ENCODE peak calls at places on chromosomes 12 and 14, in seven cellular contexts. S is HepG2, I is IMR-90, Q is adrenal gland, R is uterus, T is A549, D is tibial nerve. G is an unnamed sample.

GRCh38 chr12:12889701-12890100 is 1.7 kb upstream of the GPRC5A start:
- DNase-seq in S (no peak), I (no peak), Q (no peak), R (no peak), T (no peak), D (no peak), G (no peak)

GRCh38 chr14:95895720-95896119 is 19.1 kb downstream of the TUNAR start:
- DNase-seq in S (peak; percentile 18), I (no peak), Q (no peak), R (no peak), T (peak; percentile 48), D (no peak), G (no peak)

GRCh38 chr12:14995583-14996425 is 23.0 kb downstream of the PDE6H start:
- DNase-seq in S (peak; percentile 52), I (peak; percentile 79), Q (no peak), R (no peak), T (peak; percentile 81), D (no peak), G (no peak)

GRCh38 chr14:94173471-94173884 is 644 bp upstream of the PPP4R4 start:
- DNase-seq in S (no peak), I (no peak), Q (no peak), R (no peak), T (no peak), D (peak; percentile 13), G (no peak)

GRCh38 chr12:53115891-53116675 is 12.8 kb downstream of the SOAT2 start:
- DNase-seq in S (no peak), I (no peak), Q (no peak), R (no peak), T (no peak), D (no peak), G (no peak)

GRCh38 chr12:107990325-107990724 is 138.8 kb upstream of the WSCD2 start:
- DNase-seq in S (peak; percentile 29), I (no peak), Q (no peak), R (peak; percentile 28), T (peak; percentile 49), D (peak; percentile 12), G (no peak)

GRCh38 chr12:105040476-105040875 is 43.8 kb downstream of the ALDH1L2 start:
- DNase-seq in S (peak; percentile 14), I (no peak), Q (no peak), R (no peak), T (no peak), D (no peak), G (no peak)

GRCh38 chr14:71591929-71592328 is 340.3 kb upstream of the RGS6 start:
- DNase-seq in S (no peak), I (peak; percentile 64), Q (no peak), R (no peak), T (no peak), D (no peak), G (no peak)

GRCh38 chr12:120981407-120981921 is 3.1 kb downstream of the HNF1A start:
- DNase-seq in S (no peak), I (no peak), Q (no peak), R (no peak), T (peak; percentile 87), D (no peak), G (no peak)

GRCh38 chr12:53500119-53500775 is 836 bp upstream of the TARBP2 start:
- DNase-seq in S (peak; percentile 44), I (peak; percentile 65), Q (peak; percentile 89), R (peak; percentile 79), T (peak; percentile 50), D (peak; percentile 91), G (peak; percentile 59)

GRCh38 chr14:100417466-100417865 is 94.3 kb downstream of the SLC25A47 start:
- DNase-seq in S (peak; percentile 55), I (peak; percentile 97), Q (peak; percentile 91), R (peak; percentile 56), T (peak; percentile 88), D (peak; percentile 41), G (no peak)

GRCh38 chr14:69667938-69668336 is 56.5 kb downstream of the SUSD6 start:
- DNase-seq in S (no peak), I (no peak), Q (no peak), R (no peak), T (no peak), D (no peak), G (no peak)

GRCh38 chr14:88030079-88030478 is 25.1 kb downstream of the GPR65 start:
- DNase-seq in S (no peak), I (no peak), Q (peak; percentile 19), R (no peak), T (no peak), D (no peak), G (no peak)

GRCh38 chr12:32897276-32897615 is 669 bp upstream of the PKP2 start:
- DNase-seq in S (no peak), I (no peak), Q (no peak), R (no peak), T (no peak), D (no peak), G (no peak)

GRCh38 chr14:20632448-20632830 is 9.1 kb downstream of the OR6S1 start:
- DNase-seq in S (no peak), I (no peak), Q (no peak), R (no peak), T (no peak), D (no peak), G (no peak)
- H3K4me3 ChIP-seq in S (peak overlapping the region; percentile 77), I (peak overlapping the region; percentile 33), Q (no peak overlapping the region), R (peak overlapping the region; percentile 27), T (peak overlapping the region; percentile 62), D (peak overlapping the region; percentile 24), G (no peak overlapping the region)

GRCh38 chr12:119681953-119682352 is 14.0 kb downstream of the PRKAB1 start:
- DNase-seq in S (no peak), I (no peak), Q (no peak), R (no peak), T (no peak), D (no peak), G (no peak)
- TF ChIP-seq POLR2A in S (no peak), I (no peak), Q (no peak), R (no peak), T (no peak), D (no peak), G (no peak)

GRCh38 chr14:22124071-22124613 is 450.5 kb upstream of the OR4E1 start:
- DNase-seq in S (no peak), I (no peak), Q (no peak), R (no peak), T (no peak), D (no peak), G (no peak)
- H3K4me3 ChIP-seq in S (no peak overlapping the region), I (no peak overlapping the region), Q (no peak overlapping the region), R (no peak overlapping the region), T (no peak overlapping the region), D (no peak overlapping the region), G (no peak overlapping the region)

GRCh38 chr12:57235012-57235727 is 5.7 kb downstream of the SHMT2 start:
- DNase-seq in S (peak; percentile 63), I (peak; percentile 60), Q (peak; percentile 51), R (peak; percentile 44), T (no peak), D (no peak), G (peak; percentile 92)
- TF ChIP-seq POLR2A in S (no peak), I (no peak), Q (no peak), R (no peak), T (no peak), D (no peak), G (peak; percentile 58)

DNA sequence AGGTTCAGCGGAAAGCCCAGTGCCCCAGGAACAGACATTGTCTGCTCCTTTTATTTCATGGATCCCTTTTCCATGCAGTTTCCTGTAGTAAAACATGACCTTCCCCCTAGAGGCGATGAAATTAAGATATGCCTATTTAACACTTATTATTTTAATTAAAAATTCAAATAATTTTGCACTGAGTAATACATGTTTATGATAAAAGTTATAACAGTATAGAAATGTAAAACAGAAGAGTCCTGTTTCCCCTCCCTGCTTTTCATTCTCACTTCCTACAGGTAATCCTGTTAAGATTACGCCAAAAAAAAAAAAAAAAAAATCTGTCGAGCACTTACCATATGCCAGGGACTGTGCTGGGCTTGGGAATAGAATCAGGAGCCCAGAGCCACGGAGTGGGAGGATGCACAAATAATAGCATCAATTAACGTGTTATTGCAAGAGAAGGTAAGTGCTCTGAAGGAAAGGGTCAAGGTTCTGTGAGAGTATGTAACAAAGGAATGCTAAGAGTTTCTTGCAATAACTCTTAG is 830 bp upstream of the LPCAT3 start:
- DNase-seq in S (no peak), I (no peak), Q (no peak), R (no peak), T (no peak), D (no peak), G (no peak)
- H3K4me3 ChIP-seq in S (peak overlapping the region; percentile 97), I (peak overlapping the region; percentile 90), Q (no peak overlapping the region), R (peak overlapping the region; percentile 92), T (peak overlapping the region; percentile 72), D (peak overlapping the region; percentile 74), G (peak overlapping the region; percentile 93)

G was measured in right lobe of liver.